ENCODE peak calls at places on chromosomes 1 and 21, in four cellular contexts. W is stimulated activated CD4-positive, alpha-beta T cell treated with anti-CD3 and anti-CD28 coated beads, Interleukin-12 subunit alpha, Interleukin-12 subunit beta, amount 100 ng/mL, for 48 hours; J is cardiac muscle cell; S is uterus. V is an unnamed sample.

GRCh38 chr1:226772456-226773139 is 33.5 kb upstream of the ITPKB start:
- DNase-seq in J (no peak), S (no peak), W (no peak), V (peak)

GRCh38 chr1:156214024-156214748 is 1.4 kb downstream of the PMF1 start:
- DNase-seq in S (no peak), J (no peak), W (no peak), V (no peak)

GRCh38 chr21:41439245-41439644 is 13.2 kb downstream of the MX1 start:
- DNase-seq in W (no peak), S (no peak), J (no peak), V (no peak)

GRCh38 chr1:78126506-78126905 is 80.7 kb downstream of the GIPC2 start:
- DNase-seq in S (no peak), J (no peak), W (no peak), V (no peak)

GRCh38 chr1:235908742-235909520 is 42.2 kb upstream of the LYST start:
- DNase-seq in J (no peak), W (no peak), S (no peak), V (no peak)

GRCh38 chr1:198986041-198986440 is 347.2 kb downstream of the PTPRC start:
- DNase-seq in S (no peak), W (no peak), J (no peak), V (no peak)

GRCh38 chr1:186066411-186066810 is 308.6 kb downstream of the TPR start:
- DNase-seq in S (no peak), J (no peak), W (no peak), V (no peak)

GRCh38 chr1:7149080-7149838 is 364.0 kb downstream of the CAMTA1 start:
- DNase-seq in J (peak), S (no peak), W (no peak), V (no peak)

GRCh38 chr21:33268736-33269441 is 2.7 kb downstream of the IL10RB start:
- DNase-seq in S (no peak), J (no peak), W (no peak), V (peak)

GRCh38 chr1:161505892-161506173 is 576 bp downstream of the FCGR2A start:
- DNase-seq in W (no peak), S (no peak), J (no peak), V (no peak)

GRCh38 chr1:154952664-154953063 is 3.2 kb downstream of the PBXIP1 start:
- DNase-seq in J (no peak), W (no peak), S (no peak), V (no peak)

GRCh38 chr1:59062743-59063142 is 234.2 kb upstream of the FGGY start:
- DNase-seq in S (peak), W (no peak), J (no peak), V (no peak)

GRCh38 chr1:53957231-53957818 is 11.2 kb downstream of the LRRC42 start:
- DNase-seq in J (no peak), W (no peak), S (no peak), V (no peak)

GRCh38 chr1:44672254-44672955 is 1.9 kb downstream of the TMEM53 start:
- DNase-seq in J (no peak), W (no peak), S (no peak), V (peak)

GRCh38 chr1:166489670-166490436 is 323.1 kb upstream of the FAM78B start:
- DNase-seq in S (peak), W (peak), J (no peak), V (peak)

GRCh38 chr1:192133350-192133950 is 24.8 kb upstream of the RGS18 start:
- DNase-seq in S (no peak), J (no peak), W (no peak), V (no peak)

GRCh38 chr21:42299324-42300044 is 15.7 kb downstream of the TFF3 start:
- DNase-seq in W (peak), J (no peak), S (no peak), V (no peak)

GRCh38 chr1:207088731-207089626 is at the start of gene C4BPB:
- DNase-seq in S (no peak), W (no peak), J (no peak), V (no peak)

GRCh38 chr1:53286950-53287349 is 40.9 kb downstream of the LRP8 start:
- DNase-seq in S (no peak), J (no peak), W (no peak), V (no peak)

GRCh38 chr1:232944342-232944741 is 6.1 kb upstream of the NTPCR start:
- DNase-seq in S (no peak), J (no peak), W (no peak), V (no peak)

GRCh38 chr1:244437108-244437507 is 14.6 kb downstream of the ADSS2 start:
- DNase-seq in W (no peak), J (no peak), S (no peak), V (no peak)

GRCh38 chr21:27776925-27777553 is 810.2 kb upstream of the ADAMTS5 start:
- DNase-seq in J (no peak), S (no peak), W (no peak), V (no peak)

GRCh38 chr1:185291647-185292046 is 25.4 kb downstream of the IVNS1ABP start:
- DNase-seq in S (no peak), J (no peak), W (no peak), V (no peak)

GRCh38 chr1:203175237-203176181 is at the start of gene MYBPH:
- DNase-seq in W (no peak), J (no peak), S (no peak), V (peak)

GRCh38 chr1:5980314-5981008 is 11.8 kb downstream of the NPHP4 start:
- DNase-seq in S (no peak), W (no peak), J (peak), V (no peak)

GRCh38 chr1:101137144-101138126 is 99.4 kb upstream of the S1PR1 start:
- DNase-seq in S (no peak), J (no peak), W (no peak), V (no peak)

GRCh38 chr1:31843506-31843905 is 27.7 kb upstream of the SPOCD1 start:
- DNase-seq in S (no peak), J (no peak), W (no peak), V (no peak)

GRCh38 chr1:173195596-173196088 is 11.5 kb downstream of the TNFSF4 start:
- DNase-seq in S (no peak), W (peak), J (no peak), V (peak)

GRCh38 chr21:36450511-36450910 is 29.4 kb downstream of the CLDN14 start:
- DNase-seq in S (no peak), W (no peak), J (no peak), V (no peak)

GRCh38 chr1:28855469-28855944 is 43.5 kb downstream of the OPRD1 start:
- DNase-seq in S (no peak), W (no peak), J (no peak), V (no peak)

GRCh38 chr1:7526196-7526866 is 244.8 kb upstream of the VAMP3 start:
- DNase-seq in W (no peak), S (no peak), J (no peak), V (no peak)

GRCh38 chr1:58781541-58782307 is 2.1 kb downstream of the JUN start:
- DNase-seq in W (no peak), S (peak), J (peak), V (peak)

GRCh38 chr21:44867999-44868700 is 5.3 kb downstream of the PTTG1IP start:
- DNase-seq in W (no peak), S (no peak), J (no peak), V (no peak)

GRCh38 chr1:10419351-10419750 is 10.9 kb upstream of the CENPS start:
- DNase-seq in J (no peak), S (no peak), W (no peak), V (no peak)

GRCh38 chr1:236172041-236172579 is 29.8 kb downstream of the GPR137B start:
- DNase-seq in W (no peak), J (no peak), S (no peak), V (no peak)

GRCh38 chr1:229843627-229844238 is 217.7 kb downstream of the URB2 start:
- DNase-seq in S (peak), W (no peak), J (no peak), V (no peak)

V was measured in stimulated activated naive B cell treated with anti-CD40 and anti-IgM and Interleukin-4, amounts not matched to agents 10 μg/mL and 1 μg/mL and 100 μg/mL, for 72 hours.